ENCODE peak calls at places on chromosome 18, in seven cellular contexts. C, K, G, N, Z, M and R are unnamed samples.

GRCh38 chr18:22060361-22060760 is 109.0 kb upstream of the GATA6 start:
- DNase-seq in G (no peak), Z (no peak), C (no peak), K (no peak), N (no peak), M (no peak), R (no peak)

GRCh38 chr18:47594063-47594462 is 336.4 kb downstream of the SMAD2 start:
- DNase-seq in N (no peak), C (peak; percentile 51), Z (peak; percentile 46), M (peak; percentile 1), G (no peak), K (no peak), R (peak; percentile 81)

GRCh38 chr18:21598726-21599584 is 1.5 kb downstream of the ESCO1 start:
- DNase-seq in G (peak; percentile 71), M (peak; percentile 36), C (no peak), Z (no peak), N (no peak), K (peak; percentile 6), R (no peak)

GRCh38 chr18:65907281-65907680 is 156.5 kb downstream of the CDH7 start:
- DNase-seq in M (no peak), G (no peak), K (no peak), C (no peak), N (no peak), Z (no peak), R (no peak)

GRCh38 chr18:50446629-50447028 is 71.8 kb downstream of the SKA1 start:
- DNase-seq in M (no peak), K (no peak), C (no peak), N (no peak), Z (no peak), G (no peak), R (no peak)

GRCh38 chr18:49500136-49500921 is 13.3 kb upstream of the C18orf32 start:
- DNase-seq in Z (peak; percentile 87), C (no peak), G (no peak), M (peak; percentile 20), N (no peak), K (no peak), R (peak; percentile 94)

GRCh38 chr18:48957136-48957535 is 6.4 kb upstream of the SMAD7 start:
- DNase-seq in M (no peak), C (no peak), K (peak; percentile 92), N (no peak), G (no peak), Z (no peak), R (no peak)

GRCh38 chr18:49006641-49007136 is 55.9 kb upstream of the SMAD7 start:
- DNase-seq in N (no peak), G (no peak), C (no peak), M (peak; percentile 31), K (peak; percentile 45), Z (no peak), R (no peak)

GRCh38 chr18:31695989-31696388 is 11.6 kb upstream of the B4GALT6 start:
- DNase-seq in N (no peak), K (no peak), Z (no peak), G (no peak), M (no peak), C (no peak), R (no peak)

GRCh38 chr18:54100920-54101319 is 123.5 kb downstream of the MBD2 start:
- DNase-seq in C (no peak), Z (no peak), M (no peak), N (no peak), K (peak; percentile 40), G (no peak), R (no peak)

GRCh38 chr18:5455644-5456043 is 88.2 kb downstream of the EPB41L3 start:
- DNase-seq in M (peak; percentile 64), K (no peak), Z (no peak), G (no peak), C (no peak), N (peak; percentile 66), R (no peak)

GRCh38 chr18:57929922-57930321 is 114.1 kb upstream of the NEDD4L start:
- DNase-seq in K (no peak), M (no peak), C (no peak), Z (no peak), G (no peak), N (no peak), R (no peak)

GRCh38 chr18:67705748-67706147 is 189.2 kb upstream of the DSEL start:
- DNase-seq in C (no peak), Z (no peak), G (no peak), K (no peak), M (no peak), N (peak; percentile 20), R (peak; percentile 49)

GRCh38 chr18:5238371-5238758 is 41.3 kb upstream of the AKAIN1 start:
- DNase-seq in K (peak; percentile 69), M (peak; percentile 26), N (no peak), C (peak; percentile 55), G (peak; percentile 86), Z (no peak), R (peak; percentile 60)

GRCh38 chr18:26383454-26384270 is 157.4 kb downstream of the TAF4B start:
- DNase-seq in K (peak; percentile 68), Z (peak; percentile 33), C (peak; percentile 40), M (peak; percentile 68), G (peak; percentile 35), N (peak; percentile 86), R (peak; percentile 53)

GRCh38 chr18:78069784-78070664 is 820.4 kb downstream of the GALR1 start:
- DNase-seq in G (no peak), C (no peak), Z (no peak), K (no peak), M (no peak), N (no peak), R (no peak)

GRCh38 chr18:805008-805754 is 6.9 kb downstream of the YES1 start:
- DNase-seq in K (no peak), Z (no peak), M (no peak), G (no peak), N (no peak), C (no peak), R (no peak)

GRCh38 chr18:42559292-42559691 is 556.2 kb downstream of the RIT2 start:
- DNase-seq in C (no peak), K (peak; percentile 18), N (no peak), Z (no peak), M (no peak), G (no peak), R (no peak)

GRCh38 chr18:77749189-77749588 is 499.5 kb downstream of the GALR1 start:
- DNase-seq in K (peak; percentile 12), M (no peak), N (no peak), G (no peak), Z (no peak), C (peak; percentile 53), R (peak; percentile 51)

GRCh38 chr18:57913686-57914085 is 110.6 kb upstream of the ATP8B1 start:
- DNase-seq in K (no peak), Z (no peak), G (no peak), N (no peak), M (peak; percentile 53), C (no peak), R (no peak)

GRCh38 chr18:25348361-25349130 is 3.4 kb downstream of the ZNF521 start:
- DNase-seq in K (no peak), Z (no peak), M (no peak), N (no peak), C (no peak), G (no peak), R (no peak)

DNA sequence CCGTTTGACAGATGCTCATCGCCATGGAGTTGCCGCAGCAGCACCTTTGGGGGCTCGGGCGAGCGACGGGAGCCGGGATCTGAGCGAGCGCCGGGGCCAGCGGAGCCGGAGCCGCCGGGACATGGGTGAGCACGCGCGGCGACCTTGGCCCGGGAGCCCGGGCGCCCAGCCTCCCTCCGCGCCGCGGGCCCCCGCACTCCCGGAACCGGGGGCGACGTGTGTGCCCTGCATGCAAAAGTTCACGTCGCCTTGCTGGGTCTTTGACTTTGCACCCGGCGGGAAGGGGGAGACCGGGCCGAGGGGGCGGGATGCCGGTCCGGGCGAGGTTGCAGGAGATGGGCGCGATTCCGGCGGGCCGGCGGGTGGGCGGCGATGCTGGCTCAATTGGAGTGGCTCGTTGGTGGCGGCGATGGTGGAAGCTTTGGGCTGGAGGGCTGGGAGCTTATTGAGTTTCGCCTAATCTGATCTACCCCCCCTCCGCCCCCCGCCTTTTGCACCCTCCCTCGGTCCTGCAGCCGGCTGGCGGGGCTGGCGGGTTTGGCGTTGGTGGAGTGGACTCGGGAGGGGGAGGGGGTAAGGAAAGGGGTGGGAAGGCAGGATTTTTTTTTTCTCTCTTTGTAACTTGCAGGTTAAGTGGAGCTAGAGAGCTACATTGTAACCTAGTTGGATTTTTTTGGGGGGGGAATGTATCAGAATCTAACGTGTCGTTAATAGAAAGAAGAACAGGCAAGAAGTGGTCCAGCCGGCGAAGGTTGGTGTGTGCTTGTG is at the start of gene SETBP1:
- DNase-seq in G (no peak), C (peak; percentile 84), M (peak; percentile 45), K (peak; percentile 69), Z (peak; percentile 56), N (peak; percentile 72), R (peak; percentile 84)
- H3K27ac ChIP-seq in G (no peak within 1 kb of the TSS), C (peak within 1 kb of the TSS; percentile 70), M (peak within 1 kb of the TSS; percentile 92), K (peak within 1 kb of the TSS; percentile 7), Z (peak within 1 kb of the TSS; percentile 61), N (peak within 1 kb of the TSS; percentile 37), R (peak within 1 kb of the TSS; percentile 30)

DNA sequence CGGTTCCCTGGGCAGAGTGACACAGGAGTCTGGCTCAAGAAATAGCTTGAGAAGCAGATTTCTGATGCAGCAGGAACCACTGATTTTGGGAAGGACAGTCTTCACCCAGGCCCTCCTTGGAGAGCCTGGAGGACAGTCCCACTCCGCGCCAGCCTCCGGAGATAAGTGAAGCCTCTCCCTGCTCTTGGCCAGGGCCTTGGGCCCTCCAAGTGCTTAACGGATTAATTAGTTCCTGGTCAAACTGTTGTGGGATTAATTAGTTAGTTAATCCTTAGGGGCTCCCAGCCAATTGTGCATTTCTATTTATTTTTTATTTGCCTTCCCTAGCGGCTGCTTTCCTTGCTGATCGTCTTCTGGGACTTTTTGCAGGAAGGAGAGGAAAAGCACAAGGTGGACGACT is 19.6 kb downstream of the CPLX4 start:
- DNase-seq in Z (no peak), N (no peak), C (no peak), K (no peak), G (no peak), M (no peak), R (no peak)
- H2AFZ ChIP-seq in Z (no peak overlapping the region), N (no peak overlapping the region), C (no peak overlapping the region), K (no peak overlapping the region), G (no peak overlapping the region), M (no peak overlapping the region), R (no peak overlapping the region)

DNA sequence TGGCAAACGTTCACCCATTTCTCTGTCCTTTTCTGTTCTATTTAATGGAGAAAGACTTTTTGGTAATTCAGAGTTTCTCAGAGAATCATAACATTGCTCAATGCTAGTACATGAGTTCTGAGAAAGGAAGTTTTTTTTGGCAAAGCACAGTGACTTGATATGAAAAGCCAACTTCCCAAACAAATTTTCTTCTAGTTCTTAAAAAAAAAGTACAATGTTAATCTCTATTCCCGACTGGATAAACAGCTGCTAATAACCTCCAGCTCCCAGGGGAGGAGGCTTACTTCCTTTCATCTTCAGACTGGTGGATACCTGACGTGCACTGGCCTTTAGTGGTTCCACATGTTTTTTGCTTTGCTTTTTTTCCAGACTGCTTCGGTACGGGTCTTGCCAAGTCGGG is 284.6 kb upstream of the CCDC68 start:
- DNase-seq in C (no peak), M (no peak), N (peak; percentile 90), Z (no peak), K (peak; percentile 73), G (no peak), R (no peak)
- H3K27ac ChIP-seq in C (peak overlapping the region; percentile 61), M (no peak overlapping the region), N (no peak overlapping the region), Z (no peak overlapping the region), K (no peak overlapping the region), G (no peak overlapping the region), R (no peak overlapping the region)

DNA sequence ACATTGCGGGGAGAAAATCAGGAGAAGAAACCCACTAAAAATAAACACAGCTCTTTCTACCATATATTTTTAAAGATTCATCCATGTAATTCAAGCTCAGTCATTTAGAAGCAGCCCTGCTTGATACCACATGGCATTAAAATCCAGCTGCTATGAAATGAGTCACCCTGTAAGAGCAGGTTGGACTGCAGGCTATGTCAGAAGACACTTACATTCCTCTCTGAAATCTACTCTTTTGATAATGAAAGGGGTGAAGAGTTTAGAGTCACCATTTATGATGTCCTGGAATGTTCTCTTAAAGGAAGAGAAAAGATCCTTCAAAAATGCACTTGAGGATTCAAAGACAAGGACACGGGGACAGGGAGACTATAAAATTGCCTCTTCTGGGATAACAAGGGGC is 100.6 kb upstream of the APCDD1 start:
- DNase-seq in Z (no peak), M (peak; percentile 25), K (peak; percentile 82), G (no peak), C (no peak), N (peak; percentile 78), R (no peak)
- H2AFZ ChIP-seq in Z (no peak overlapping the region), M (no peak overlapping the region), K (no peak overlapping the region), G (no peak overlapping the region), C (no peak overlapping the region), N (no peak overlapping the region), R (no peak overlapping the region)